ENCODE peak calls at places on chromosomes 11 and 22, in five cellular contexts. J is ureter; X is fibroblast of lung; N is naive thymus-derived CD4-positive, alpha-beta T cell; F is germinal center. I is an unnamed sample.

GRCh38 chr11:67113231-67113721 is 5.8 kb upstream of the KDM2A start:
- DNase-seq in J (no peak), X (no peak), N (no peak), F (peak), I (no peak)

GRCh38 chr11:85347291-85347690 is 279.9 kb downstream of the DLG2 start:
- DNase-seq in J (no peak), X (no peak), N (no peak), F (no peak), I (no peak)

GRCh38 chr11:122784325-122785155 is 53.8 kb upstream of the CRTAM start:
- DNase-seq in J (peak), X (peak), N (no peak), F (no peak), I (no peak)

GRCh38 chr11:63445720-63446119 is 45.2 kb downstream of the PLAAT5 start:
- DNase-seq in J (no peak), X (peak), N (peak), F (no peak), I (no peak)

GRCh38 chr11:67700548-67701262 is 26.3 kb upstream of the ALDH3B2 start:
- DNase-seq in J (no peak), X (no peak), N (no peak), F (no peak), I (no peak)

GRCh38 chr11:36048496-36049247 is 104.8 kb downstream of the LDLRAD3 start:
- DNase-seq in J (no peak), X (peak), N (no peak), F (no peak), I (no peak)

GRCh38 chr11:110772863-110773262 is 60.6 kb upstream of the ARHGAP20 start:
- DNase-seq in J (no peak), X (no peak), N (no peak), F (no peak), I (no peak)

GRCh38 chr22:36759481-36760159 is 16.3 kb downstream of the IFT27 start:
- DNase-seq in J (no peak), X (no peak), N (no peak), F (no peak), I (peak)

GRCh38 chr11:46675288-46675851 is 25.0 kb downstream of the ARHGAP1 start:
- DNase-seq in J (peak), X (peak), N (no peak), F (no peak), I (no peak)

GRCh38 chr11:18526130-18526520 is 617 bp downstream of the TSG101 start:
- DNase-seq in J (no peak), X (no peak), N (no peak), F (no peak), I (no peak)

GRCh38 chr11:113828186-113828585 is 47.2 kb downstream of the USP28 start:
- DNase-seq in J (no peak), X (no peak), N (no peak), F (no peak), I (no peak)

GRCh38 chr11:11843233-11843632 is 1.5 kb downstream of the USP47 start:
- DNase-seq in J (no peak), X (peak), N (no peak), F (peak), I (no peak)

GRCh38 chr11:74325649-74326645 is 14.5 kb upstream of the P4HA3 start:
- DNase-seq in J (peak), X (peak), N (no peak), F (no peak), I (peak)

GRCh38 chr11:116738975-116739374 is 33.8 kb downstream of the BUD13 start:
- DNase-seq in J (no peak), X (no peak), N (no peak), F (no peak), I (no peak)

GRCh38 chr11:27720277-27720830 is 20.1 kb upstream of the BDNF start:
- DNase-seq in J (no peak), X (peak), N (peak), F (no peak), I (no peak)

GRCh38 chr11:75498556-75499255 is 27.0 kb downstream of the GDPD5 start:
- DNase-seq in J (no peak), X (peak), N (no peak), F (no peak), I (peak)

GRCh38 chr22:16965560-16965959 is 42.5 kb downstream of the GAB4 start:
- DNase-seq in J (no peak), X (no peak), N (no peak), F (peak), I (no peak)

GRCh38 chr22:24434472-24435322 is 7.3 kb downstream of the ADORA2A start:
- DNase-seq in J (no peak), X (peak), N (peak), F (peak), I (peak)

GRCh38 chr22:42992886-42993479 is 22.0 kb downstream of the PACSIN2 start:
- DNase-seq in J (no peak), X (no peak), N (no peak), F (no peak), I (no peak)

GRCh38 chr11:60872952-60873524 is 5.7 kb downstream of the ZP1 start:
- DNase-seq in J (no peak), X (peak), N (no peak), F (no peak), I (no peak)